ENCODE peak calls at places on chromosomes 7 and 10, in six cellular contexts. Y, O, X, M, N and B are unnamed samples.

GRCh38 chr7:84688671-84689070 is 494.1 kb upstream of the SEMA3A start:
- DNase-seq in N (peak), Y (peak), X (peak), M (no peak), O (no peak), B (no peak)

GRCh38 chr7:26787696-26788095 is 76.7 kb downstream of the SKAP2 start:
- DNase-seq in X (no peak), N (no peak), M (no peak), O (no peak), Y (no peak), B (no peak)

GRCh38 chr10:68828833-68829232 is 1.5 kb downstream of the STOX1 start:
- DNase-seq in Y (no peak), X (no peak), O (no peak), M (no peak), N (no peak), B (no peak)

GRCh38 chr10:115093286-115093775 is at the start of gene ATRNL1:
- DNase-seq in X (no peak), Y (no peak), O (no peak), N (peak), M (no peak), B (no peak)

GRCh38 chr10:68550747-68551411 is 9.3 kb upstream of the TET1 start:
- DNase-seq in M (peak), O (peak), X (peak), N (peak), Y (peak), B (peak)

GRCh38 chr7:10708447-10708846 is 265.2 kb upstream of the PHF14 start:
- DNase-seq in M (peak), X (no peak), Y (no peak), O (no peak), N (no peak), B (no peak)

GRCh38 chr7:27501001-27501400 is 161.7 kb downstream of the HIBADH start:
- DNase-seq in N (no peak), M (no peak), X (no peak), Y (no peak), O (no peak), B (no peak)

GRCh38 chr10:113657544-113657943 is 6.3 kb downstream of the NRAP start:
- DNase-seq in N (no peak), X (no peak), M (no peak), Y (no peak), O (no peak), B (no peak)

GRCh38 chr7:150941351-150941982 is 36.7 kb downstream of the KCNH2 start:
- DNase-seq in N (no peak), O (no peak), X (no peak), Y (no peak), M (no peak), B (no peak)

GRCh38 chr7:70975816-70976215 is 156.1 kb upstream of the GALNT17 start:
- DNase-seq in N (no peak), Y (no peak), O (no peak), M (no peak), X (no peak), B (no peak)

GRCh38 chr7:69365588-69366241 is 232.6 kb upstream of the AUTS2 start:
- DNase-seq in Y (no peak), O (peak), X (no peak), M (no peak), N (peak), B (peak)

GRCh38 chr7:19464241-19464640 is 244.6 kb downstream of the POLR1F start:
- DNase-seq in O (no peak), X (peak), M (no peak), Y (no peak), N (peak), B (peak)

GRCh38 chr10:115947104-115947503 is 325.9 kb downstream of the GFRA1 start:
- DNase-seq in M (no peak), O (peak), X (peak), Y (peak), N (peak), B (no peak)

GRCh38 chr10:6351540-6351939 is 148.8 kb downstream of the PFKFB3 start:
- DNase-seq in X (no peak), N (no peak), Y (no peak), M (no peak), O (no peak), B (no peak)

GRCh38 chr7:150340024-150340749 is 1.2 kb downstream of the RARRES2 start:
- DNase-seq in O (no peak), Y (no peak), N (peak), M (no peak), X (peak), B (no peak)

GRCh38 chr7:140304071-140304799 is 94.1 kb downstream of the SLC37A3 start:
- DNase-seq in Y (no peak), M (no peak), O (no peak), X (peak), N (peak), B (no peak)

GRCh38 chr10:133009218-133009954 is 67.0 kb upstream of the CFAP46 start:
- DNase-seq in X (no peak), Y (no peak), N (no peak), O (no peak), M (no peak), B (no peak)

GRCh38 chr7:106367018-106367420 is 82.2 kb upstream of the NAMPT start:
- DNase-seq in O (no peak), X (peak), Y (no peak), M (no peak), N (peak), B (no peak)

GRCh38 chr7:8094164-8095140 is 125.9 kb downstream of the GLCCI1 start:
- DNase-seq in X (no peak), O (no peak), Y (no peak), M (peak), N (no peak), B (no peak)

GRCh38 chr7:113730309-113730955 is 188.4 kb downstream of the PPP1R3A start:
- DNase-seq in N (peak), Y (peak), M (no peak), X (peak), O (peak), B (peak)

GRCh38 chr7:157302314-157302711 is 34.5 kb upstream of the DNAJB6 start:
- DNase-seq in Y (no peak), M (no peak), N (no peak), O (peak), X (peak), B (no peak)

GRCh38 chr10:32182476-32182875 is 126.3 kb upstream of the KIF5B start:
- DNase-seq in O (no peak), N (no peak), M (no peak), Y (no peak), X (no peak), B (no peak)

GRCh38 chr7:99372275-99373085 is 2.0 kb upstream of the ARPC1B start:
- DNase-seq in Y (no peak), X (peak), O (peak), M (no peak), N (peak), B (no peak)

GRCh38 chr7:155857141-155857540 is 44.9 kb upstream of the SHH start:
- DNase-seq in M (no peak), O (no peak), N (no peak), Y (no peak), X (no peak), B (no peak)

GRCh38 chr10:43323245-43323644 is 48.2 kb upstream of the FXYD4 start:
- DNase-seq in N (no peak), X (no peak), O (no peak), M (no peak), Y (no peak), B (no peak)

GRCh38 chr10:130062976-130063375 is 47.7 kb downstream of the C10orf143 start:
- DNase-seq in X (no peak), O (no peak), Y (no peak), N (no peak), M (no peak), B (no peak)

GRCh38 chr10:112601214-112602090 is 154.4 kb downstream of the VTI1A start:
- DNase-seq in O (no peak), M (no peak), X (no peak), Y (no peak), N (no peak), B (no peak)

GRCh38 chr10:95233377-95234034 is 39.5 kb downstream of the ACSM6 start:
- DNase-seq in X (peak), N (no peak), M (no peak), Y (no peak), O (no peak), B (no peak)

GRCh38 chr10:78664929-78665525 is 403.7 kb upstream of the ZMIZ1 start:
- DNase-seq in Y (no peak), N (peak), X (peak), O (no peak), M (no peak), B (no peak)

DNA sequence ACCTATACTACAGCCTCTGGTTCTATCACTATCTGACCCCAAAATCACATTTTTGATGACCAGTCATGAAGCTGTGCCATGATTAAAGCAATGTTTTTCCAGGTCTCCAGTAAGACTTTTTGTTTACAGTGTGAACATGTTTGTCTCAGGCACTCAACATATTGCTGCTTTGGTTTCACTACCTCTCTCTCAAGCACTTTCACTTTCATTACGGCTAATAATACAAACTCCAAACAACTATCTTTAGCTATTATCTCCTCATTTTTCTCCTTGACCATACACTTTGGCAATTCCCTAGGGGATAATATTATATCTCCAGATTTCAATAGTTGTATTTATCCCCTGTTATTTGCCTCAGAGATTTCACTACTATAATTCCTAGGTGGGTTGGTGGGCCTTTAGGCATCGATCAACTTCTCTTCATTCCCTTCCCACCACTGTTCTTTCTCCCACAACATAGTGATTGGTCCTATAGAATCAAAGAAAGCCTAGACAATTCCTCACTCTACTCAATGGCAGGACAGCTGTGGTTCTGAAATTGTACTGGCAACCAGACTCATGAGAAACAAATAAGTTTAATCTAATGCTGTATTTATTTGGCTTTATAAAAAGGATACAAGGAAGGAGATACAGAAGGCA is 261.4 kb upstream of the ZWINT start:
- DNase-seq in M (no peak), O (no peak), Y (no peak), X (no peak), N (no peak), B (no peak)
- H3K4me3 ChIP-seq in M (peak), O (no peak), Y (no peak), X (no peak), N (no peak), B (no peak)

GRCh38 chr10:126903646-126904360 is 1.4 kb upstream of the DOCK1 start:
- DNase-seq in Y (no peak), N (no peak), X (no peak), O (no peak), M (no peak), B (no peak)
- H3K4me3 ChIP-seq in Y (no peak), N (no peak), X (no peak), O (no peak), M (no peak), B (no peak)

GRCh38 chr7:128869138-128869943 is 6.7 kb downstream of the ATP6V1F start:
- DNase-seq in N (peak), X (peak), O (no peak), Y (no peak), M (peak), B (no peak)
- H3K4me3 ChIP-seq in N (peak), X (peak), O (peak), Y (peak), M (peak), B (peak)

GRCh38 chr7:2796358-2797352 is 47.5 kb downstream of the GNA12 start:
- DNase-seq in O (no peak), Y (no peak), X (peak), M (no peak), N (peak), B (peak)
- H3K4me3 ChIP-seq in O (no peak), Y (no peak), X (no peak), M (no peak), N (no peak), B (no peak)

DNA sequence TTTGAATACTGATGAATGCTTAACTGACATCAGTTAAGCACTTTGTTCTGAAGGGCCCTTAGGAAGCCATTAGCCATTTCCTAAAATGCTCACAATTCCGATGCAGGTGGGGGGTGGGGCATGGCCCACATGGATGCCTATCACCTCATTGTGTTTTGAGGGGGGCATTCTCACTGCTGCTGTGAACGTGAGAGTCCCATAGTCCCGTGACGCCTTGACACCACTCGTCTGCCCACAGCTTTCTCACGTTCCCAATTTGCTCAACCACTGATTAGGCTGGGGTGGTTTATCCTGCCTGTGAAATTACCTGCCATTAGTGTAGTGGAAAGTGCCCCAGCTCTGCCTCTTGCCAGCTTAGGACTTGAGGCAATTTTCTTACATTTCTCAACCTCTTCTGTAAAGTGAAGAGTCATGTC is 31.9 kb downstream of the DUSP5 start:
- DNase-seq in N (no peak), O (no peak), Y (no peak), X (no peak), M (no peak), B (no peak)
- H3K4me3 ChIP-seq in N (no peak), O (no peak), Y (no peak), X (no peak), M (peak), B (no peak)

DNA sequence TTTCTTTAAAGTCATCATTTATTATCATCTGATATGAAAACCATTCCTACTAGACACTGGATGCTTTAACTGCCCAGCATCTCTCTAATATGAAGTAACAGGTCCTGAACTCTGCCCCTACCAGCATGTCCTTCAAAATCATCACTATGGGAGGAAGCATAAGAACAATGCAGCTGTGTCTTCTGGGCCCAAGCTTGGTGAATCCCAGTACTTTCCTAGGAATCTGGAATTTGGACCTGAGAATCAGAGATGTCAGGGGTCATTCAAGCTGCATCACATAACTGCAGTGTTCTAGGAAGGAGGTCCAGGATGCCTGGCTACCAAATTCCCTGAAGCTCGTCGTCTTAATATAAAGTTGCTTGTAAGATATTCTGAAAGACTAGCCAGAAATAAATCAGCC is 182.7 kb downstream of the AHR start:
- DNase-seq in X (no peak), Y (no peak), M (no peak), N (no peak), O (no peak), B (no peak)
- H3K4me3 ChIP-seq in X (no peak), Y (no peak), M (no peak), N (no peak), O (no peak), B (no peak)

GRCh38 chr7:5508698-5509097 is 85.1 kb upstream of the TNRC18 start:
- DNase-seq in Y (no peak), X (no peak), M (no peak), N (no peak), O (no peak), B (no peak)

GRCh38 chr7:5510426-5511045 is 86.9 kb upstream of the TNRC18 start:
- DNase-seq in N (no peak), M (no peak), O (no peak), X (no peak), Y (no peak), B (no peak)

GRCh38 chr7:5517057-5517456 is 93.4 kb upstream of the TNRC18 start:
- DNase-seq in X (no peak), O (no peak), M (no peak), N (no peak), Y (no peak), B (no peak)

GRCh38 chr7:5519515-5519928 is 95.9 kb upstream of the TNRC18 start:
- DNase-seq in X (no peak), M (no peak), N (no peak), Y (no peak), O (no peak), B (no peak)

DNA sequence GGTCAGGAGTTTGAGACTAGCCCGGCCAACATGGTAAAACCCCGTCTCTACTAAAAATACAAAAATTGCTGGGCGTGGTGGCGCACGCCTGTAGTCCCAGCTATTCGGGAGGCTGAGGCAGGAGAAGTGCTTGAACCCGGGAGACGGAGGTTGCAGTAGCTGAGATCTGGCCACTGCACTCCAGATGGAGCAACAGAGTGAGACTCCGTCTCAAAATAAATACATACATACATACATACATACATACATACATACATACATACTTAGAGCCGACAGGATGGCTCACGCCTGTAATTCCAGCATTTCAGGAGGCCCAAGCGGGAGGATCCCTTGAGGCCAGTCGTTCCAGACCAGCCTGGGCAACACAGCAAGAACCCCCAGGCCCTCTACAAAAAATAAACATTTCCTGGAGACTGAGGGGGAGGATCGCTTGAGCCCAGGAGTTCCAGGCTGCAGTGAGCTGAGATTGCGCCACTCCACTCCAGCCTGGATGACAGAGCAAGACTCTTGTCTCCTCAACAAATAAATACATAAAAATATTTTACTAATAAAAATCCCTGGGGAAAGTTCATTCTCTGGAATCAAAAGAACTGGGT is 90.9 kb upstream of the TNRC18 start:
- DNase-seq in M (no peak), Y (no peak), O (no peak), N (peak), X (peak), B (no peak)
- H3K4me3 ChIP-seq in M (peak), Y (peak), O (peak), N (peak), X (peak), B (peak)

GRCh38 chr10:80157561-80157960 is 25.0 kb downstream of the PLAC9 start:
- DNase-seq in Y (no peak), X (no peak), N (no peak), O (no peak), M (no peak), B (no peak)

GRCh38 chr10:80154978-80155695 is 22.6 kb downstream of the PLAC9 start:
- DNase-seq in O (no peak), X (peak), Y (peak), N (peak), M (no peak), B (peak)

GRCh38 chr10:80154626-80154977 is 22.1 kb downstream of the PLAC9 start:
- DNase-seq in M (no peak), N (no peak), O (no peak), Y (no peak), X (no peak), B (no peak)

GRCh38 chr10:80156216-80156615 is 23.7 kb downstream of the PLAC9 start:
- DNase-seq in N (no peak), Y (no peak), O (no peak), X (no peak), M (no peak), B (no peak)

DNA sequence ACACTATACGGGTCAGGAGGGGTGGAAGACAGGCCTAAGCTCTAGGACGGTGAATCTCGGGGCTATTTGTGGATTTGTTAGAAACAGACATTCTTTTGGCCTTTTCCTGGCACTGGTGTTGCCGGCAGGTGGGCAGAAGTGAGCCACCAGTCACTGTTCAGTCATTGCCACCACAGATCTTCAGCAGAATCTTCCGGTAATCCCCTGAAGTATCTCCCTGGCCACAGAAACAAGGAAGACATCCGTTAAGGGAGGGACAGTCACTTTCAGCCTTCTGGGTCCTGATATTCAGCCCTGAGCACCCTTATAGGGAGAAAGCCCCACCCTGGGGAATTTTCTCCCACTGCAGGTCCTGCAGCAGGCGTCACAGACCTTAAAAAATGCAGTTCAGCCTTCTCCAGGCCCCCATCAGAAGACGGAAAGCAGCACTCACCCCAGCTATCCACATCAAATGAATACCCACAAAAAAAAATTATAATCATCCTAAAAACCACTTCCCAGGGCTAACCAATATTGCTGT is 23.2 kb downstream of the PLAC9 start:
- DNase-seq in O (no peak), X (no peak), Y (no peak), M (no peak), N (no peak), B (no peak)
- H3K4me3 ChIP-seq in O (no peak), X (no peak), Y (no peak), M (no peak), N (no peak), B (no peak)